ENCODE peak calls at places on chromosomes 5 and 9, in seven cellular contexts. One of them, this sample, is unnamed. For H3K4me1, the result is how much of the 10 kb centered on the place peaks cover.

GRCh38 chr5:21919417-21920022 is 933.6 kb downstream of the CDH12 start:
- DNase-seq in PC-3: peak
- DNase-seq in A673: peak
- DNase-seq in lower lobe of right lung: no peak
- DNase-seq in aorta: no peak
- DNase-seq in PC-9: peak
- DNase-seq in A549: peak
- DNase-seq in this sample: peak

GRCh38 chr5:57441557-57441956 is 41.1 kb downstream of the ACTBL2 start:
- DNase-seq in PC-3: peak
- DNase-seq in A673: peak
- DNase-seq in lower lobe of right lung: no peak
- DNase-seq in aorta: no peak
- DNase-seq in PC-9: peak
- DNase-seq in A549: no peak
- DNase-seq in this sample: peak

GRCh38 chr5:160274483-160274931 is 37.9 kb downstream of the CCNJL start:
- DNase-seq in PC-3: no peak
- DNase-seq in A673: no peak
- DNase-seq in lower lobe of right lung: no peak
- DNase-seq in aorta: no peak
- DNase-seq in PC-9: no peak
- DNase-seq in A549: no peak
- DNase-seq in this sample: no peak

GRCh38 chr5:32277782-32278181 is 35.0 kb downstream of the MTMR12 start:
- DNase-seq in PC-3: no peak
- DNase-seq in A673: no peak
- DNase-seq in lower lobe of right lung: no peak
- DNase-seq in aorta: no peak
- DNase-seq in PC-9: no peak
- DNase-seq in A549: no peak
- DNase-seq in this sample: no peak

GRCh38 chr5:53211799-53212198 is 102.2 kb upstream of the MOCS2 start:
- DNase-seq in PC-3: peak
- DNase-seq in A673: no peak
- DNase-seq in lower lobe of right lung: no peak
- DNase-seq in aorta: no peak
- DNase-seq in PC-9: no peak
- DNase-seq in A549: no peak
- DNase-seq in this sample: no peak

GRCh38 chr9:89839952-89840351 is 235.1 kb downstream of the GADD45G start:
- DNase-seq in PC-3: no peak
- DNase-seq in A673: no peak
- DNase-seq in lower lobe of right lung: no peak
- DNase-seq in aorta: no peak
- DNase-seq in PC-9: no peak
- DNase-seq in A549: no peak
- DNase-seq in this sample: no peak

GRCh38 chr5:75756991-75757390 is 39.8 kb upstream of the POC5 start:
- DNase-seq in PC-3: peak
- DNase-seq in A673: no peak
- DNase-seq in lower lobe of right lung: no peak
- DNase-seq in aorta: no peak
- DNase-seq in PC-9: no peak
- DNase-seq in A549: no peak
- DNase-seq in this sample: no peak

GRCh38 chr9:2559212-2560152 is 62.1 kb upstream of the VLDLR start:
- DNase-seq in PC-3: peak
- DNase-seq in A673: peak
- DNase-seq in lower lobe of right lung: peak
- DNase-seq in aorta: peak
- DNase-seq in PC-9: peak
- DNase-seq in A549: peak
- DNase-seq in this sample: peak

GRCh38 chr5:90387508-90387907 is 22.0 kb downstream of the CETN3 start:
- DNase-seq in PC-3: no peak
- DNase-seq in A673: no peak
- DNase-seq in lower lobe of right lung: no peak
- DNase-seq in aorta: no peak
- DNase-seq in PC-9: no peak
- DNase-seq in A549: no peak
- DNase-seq in this sample: no peak

GRCh38 chr5:130885718-130886117 is 279.3 kb downstream of the HINT1 start:
- DNase-seq in PC-3: no peak
- DNase-seq in A673: no peak
- DNase-seq in lower lobe of right lung: no peak
- DNase-seq in aorta: no peak
- DNase-seq in PC-9: no peak
- DNase-seq in A549: no peak
- DNase-seq in this sample: no peak

GRCh38 chr9:26437056-26437711 is 455.4 kb downstream of the CAAP1 start:
- DNase-seq in PC-3: no peak
- DNase-seq in A673: no peak
- DNase-seq in lower lobe of right lung: no peak
- DNase-seq in aorta: no peak
- DNase-seq in PC-9: no peak
- DNase-seq in A549: no peak
- DNase-seq in this sample: no peak

DNA sequence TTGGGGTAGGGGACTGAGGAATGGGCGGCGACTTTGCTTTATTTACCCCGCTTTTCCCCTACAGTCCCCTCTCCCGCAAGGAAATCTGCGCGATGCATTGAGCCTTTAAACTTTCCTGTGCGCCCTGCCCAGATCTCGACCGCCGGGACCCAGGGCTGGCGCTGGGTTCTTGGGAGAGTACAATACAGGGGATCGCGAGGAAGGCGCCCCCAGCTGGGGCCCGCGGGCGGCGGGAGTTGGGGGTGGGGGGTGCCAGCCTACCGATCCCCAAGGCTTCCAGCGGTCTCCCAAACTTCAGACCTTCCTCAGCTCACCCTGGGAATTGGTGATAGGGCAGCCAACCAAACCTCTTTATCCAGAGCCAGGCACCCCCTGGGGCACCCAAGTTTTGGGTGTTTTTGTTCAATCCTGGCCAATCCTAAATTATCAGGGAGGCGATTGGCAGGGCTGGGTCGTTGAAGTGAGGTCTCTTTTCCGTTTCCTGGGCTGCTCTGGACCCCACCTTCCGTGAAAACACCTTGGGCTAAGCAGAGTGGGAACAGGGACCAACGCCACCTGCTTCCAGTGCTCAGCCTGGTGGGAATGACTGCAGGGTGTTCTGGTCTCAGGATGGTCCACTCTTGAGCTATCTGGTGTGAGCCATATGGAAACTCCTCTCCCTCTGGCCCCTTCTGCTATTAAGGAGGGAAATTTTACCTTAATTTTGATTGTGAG is 51.4 kb upstream of the DAB2IP start:
- DNase-seq in PC-3: no peak
- DNase-seq in A673: no peak
- DNase-seq in lower lobe of right lung: no peak
- DNase-seq in aorta: no peak
- DNase-seq in PC-9: no peak
- DNase-seq in A549: peak
- DNase-seq in this sample: no peak
- H3K4me3 ChIP-seq in PC-3: peak
- H3K4me3 ChIP-seq in A673: peak
- H3K4me3 ChIP-seq in lower lobe of right lung: peak
- H3K4me3 ChIP-seq in aorta: peak
- H3K4me3 ChIP-seq in PC-9: peak
- H3K4me3 ChIP-seq in A549: peak
- H3K4me3 ChIP-seq in this sample: peak

DNA sequence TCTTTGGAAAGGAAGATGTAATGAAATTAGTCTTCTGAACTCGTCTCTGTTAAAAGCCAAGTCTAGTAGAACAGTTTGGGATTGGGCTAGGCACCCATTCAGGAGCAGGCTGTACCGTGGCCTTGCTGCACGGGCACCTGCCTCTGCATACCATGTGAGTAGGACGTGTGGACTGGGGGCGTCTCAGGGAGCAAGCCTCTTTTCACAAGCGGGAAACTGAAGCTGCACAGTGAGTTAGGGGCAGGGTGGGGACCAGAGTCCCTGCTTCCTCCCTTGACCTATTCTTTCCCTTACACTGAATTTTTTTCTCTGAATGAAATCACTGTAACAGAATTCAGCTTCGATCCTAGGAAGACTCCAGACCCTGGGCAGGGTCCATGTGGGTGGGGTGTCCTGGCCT is 14.9 kb downstream of the PHF2 start:
- DNase-seq in PC-3: no peak
- DNase-seq in A673: no peak
- DNase-seq in lower lobe of right lung: no peak
- DNase-seq in aorta: peak
- DNase-seq in PC-9: no peak
- DNase-seq in A549: no peak
- DNase-seq in this sample: no peak
- H3K4me1 ChIP-seq in PC-3: under half
- H3K4me1 ChIP-seq in A673: under half
- H3K4me1 ChIP-seq in lower lobe of right lung: half or more
- H3K4me1 ChIP-seq in aorta: under half
- H3K4me1 ChIP-seq in PC-9: under half
- H3K4me1 ChIP-seq in A549: under half
- H3K4me1 ChIP-seq in this sample: under half

DNA sequence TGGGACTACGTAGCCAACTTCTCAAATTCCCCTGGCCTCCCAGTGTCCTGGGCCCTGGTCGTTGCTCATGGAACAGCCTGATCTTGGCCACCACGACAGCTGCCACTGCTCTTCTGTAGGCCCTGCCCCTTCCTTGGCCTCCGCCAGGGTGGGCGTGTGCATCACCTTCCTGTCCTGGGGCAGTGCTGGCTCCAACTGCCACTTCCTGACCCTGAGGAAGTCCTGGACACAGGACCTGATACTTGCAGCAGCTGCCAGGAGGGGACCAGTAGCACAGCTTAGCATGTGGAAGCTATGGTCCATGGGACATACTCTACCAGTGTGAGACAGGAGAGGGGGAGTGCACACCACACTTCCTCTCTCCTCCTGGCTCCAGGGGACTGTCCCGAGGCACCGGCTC is 145.2 kb downstream of the TENT4A start:
- DNase-seq in PC-3: no peak
- DNase-seq in A673: no peak
- DNase-seq in lower lobe of right lung: no peak
- DNase-seq in aorta: no peak
- DNase-seq in PC-9: no peak
- DNase-seq in A549: no peak
- DNase-seq in this sample: no peak
- H3K4me3 ChIP-seq in PC-3: no peak
- H3K4me3 ChIP-seq in A673: no peak
- H3K4me3 ChIP-seq in lower lobe of right lung: no peak
- H3K4me3 ChIP-seq in aorta: no peak
- H3K4me3 ChIP-seq in PC-9: no peak
- H3K4me3 ChIP-seq in A549: no peak
- H3K4me3 ChIP-seq in this sample: no peak

DNA sequence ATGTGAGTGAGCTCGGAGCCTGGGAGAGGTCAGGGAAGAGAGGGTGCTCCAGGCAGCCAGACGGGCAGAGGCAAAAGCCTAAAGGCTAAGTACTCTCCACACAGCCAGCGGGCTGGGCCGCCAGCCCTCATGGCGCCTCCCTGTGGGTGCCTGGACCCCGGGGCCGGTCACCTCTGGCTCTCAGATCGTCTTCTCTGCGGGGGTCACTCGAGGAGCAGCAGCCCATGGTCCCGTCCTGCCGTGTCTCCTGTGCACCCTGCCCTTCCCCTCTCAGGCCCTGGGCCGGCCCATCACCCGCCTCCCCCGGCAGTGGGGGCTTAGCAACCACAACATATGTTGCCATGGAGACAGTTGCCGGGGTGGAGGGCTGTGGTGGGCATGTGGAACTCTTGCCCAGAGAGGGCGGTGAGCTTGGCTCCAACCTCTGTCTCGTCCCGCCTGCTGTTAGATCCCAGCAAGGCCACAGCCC is 4.2 kb downstream of the AK1 start:
- DNase-seq in PC-3: no peak
- DNase-seq in A673: no peak
- DNase-seq in lower lobe of right lung: no peak
- DNase-seq in aorta: no peak
- DNase-seq in PC-9: no peak
- DNase-seq in A549: no peak
- DNase-seq in this sample: no peak
- H3K4me1 ChIP-seq in PC-3: under half
- H3K4me1 ChIP-seq in A673: under half
- H3K4me1 ChIP-seq in lower lobe of right lung: half or more
- H3K4me1 ChIP-seq in aorta: under half
- H3K4me1 ChIP-seq in PC-9: under half
- H3K4me1 ChIP-seq in A549: under half
- H3K4me1 ChIP-seq in this sample: under half